ENCODE peak calls at places on chromosomes 13 and 19, in eight cellular contexts. A is foreskin fibroblast, L is cardiac muscle cell, W is WERI-Rb-1, K is lower leg skin, F is tibial artery, U is stomach, Y is endothelial cell. Z is an unnamed sample.

GRCh38 chr19:58024661-58025060 is 9.2 kb upstream of the ZSCAN1 start:
- DNase-seq in K (no peak), U (no peak), A (no peak), W (no peak), F (no peak), Y (no peak), L (no peak), Z (no peak)

GRCh38 chr19:49468746-49469447 is 5.1 kb upstream of the FLT3LG start:
- DNase-seq in K (peak; percentile 95), Y (no peak), U (peak; percentile 56), F (peak; percentile 84), A (peak; percentile 78), W (no peak), L (peak; percentile 70), Z (peak; percentile 89)

GRCh38 chr13:44713793-44714469 is 137.8 kb upstream of the TSC22D1 start:
- DNase-seq in Y (no peak), U (no peak), K (no peak), W (no peak), L (peak; percentile 95), A (peak; percentile 96), F (no peak), Z (no peak)

GRCh38 chr13:49184621-49185020 is 35.5 kb upstream of the MLNR start:
- DNase-seq in U (no peak), L (no peak), W (no peak), F (no peak), Y (no peak), K (no peak), A (no peak), Z (no peak)

GRCh38 chr19:6023936-6024335 is 46.0 kb upstream of the RANBP3 start:
- DNase-seq in Y (no peak), K (no peak), U (no peak), F (no peak), L (no peak), A (no peak), W (no peak), Z (no peak)

GRCh38 chr13:36358352-36358751 is 12.2 kb upstream of the SPART start:
- DNase-seq in F (no peak), A (no peak), W (no peak), L (no peak), U (no peak), K (no peak), Y (no peak), Z (no peak)

GRCh38 chr19:29678484-29679106 is 13.3 kb downstream of the PLEKHF1 start:
- DNase-seq in F (peak; percentile 91), A (peak; percentile 71), W (no peak), U (no peak), L (no peak), Y (no peak), K (no peak), Z (no peak)

GRCh38 chr19:45498411-45499195 is at the start of gene PPM1N:
- DNase-seq in F (no peak), Y (peak; percentile 23), W (peak; percentile 86), K (peak; percentile 87), U (no peak), L (peak; percentile 34), A (peak; percentile 73), Z (peak; percentile 76)

GRCh38 chr13:106911602-106912001 is 343.7 kb upstream of the ARGLU1 start:
- DNase-seq in L (no peak), U (no peak), K (no peak), A (no peak), W (no peak), F (no peak), Y (no peak), Z (no peak)

GRCh38 chr13:109998808-109999528 is 212.6 kb upstream of the IRS2 start:
- DNase-seq in F (no peak), L (peak; percentile 82), Y (no peak), W (no peak), U (no peak), A (peak; percentile 94), K (no peak), Z (no peak)

GRCh38 chr19:51365211-51366049 is 758 bp downstream of the ETFB start:
- DNase-seq in Y (no peak), L (peak; percentile 64), A (peak; percentile 73), U (peak; percentile 29), F (no peak), W (no peak), K (no peak), Z (peak; percentile 40)

GRCh38 chr19:488505-489417 is 7.5 kb upstream of the MADCAM1 start:
- DNase-seq in F (peak; percentile 97), K (peak; percentile 98), Y (peak; percentile 95), L (peak; percentile 98), A (peak; percentile 99), W (peak; percentile 97), U (peak; percentile 96), Z (peak; percentile 92)

DNA sequence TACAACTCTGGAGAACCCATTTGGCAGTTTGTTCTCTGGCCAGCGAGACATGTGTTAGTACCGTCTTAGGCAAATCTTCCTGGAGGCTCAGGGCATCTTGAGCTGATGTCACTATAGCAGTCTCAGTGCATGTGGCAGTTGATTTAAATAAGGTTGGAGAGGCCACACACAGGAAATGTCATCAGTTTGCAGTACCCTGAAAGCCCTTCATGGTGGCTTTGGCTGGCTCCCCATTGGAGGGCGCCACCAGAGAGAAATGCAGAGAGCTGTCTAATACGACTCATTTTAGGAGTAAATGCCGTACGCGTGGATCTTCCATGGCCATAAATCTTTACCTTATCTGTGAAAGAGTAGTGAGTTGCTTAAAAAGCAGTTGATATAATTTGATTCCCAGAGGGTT is 163.1 kb downstream of the STK24 start:
- DNase-seq in F (no peak), K (peak; percentile 29), A (no peak), U (no peak), L (no peak), W (no peak), Y (no peak), Z (peak; percentile 10)
- TF ChIP-seq CTCF in F (no peak), K (no peak), A (no peak), U (no peak), L (no peak), W (peak; percentile 11), Y (no peak), Z (no peak)

DNA sequence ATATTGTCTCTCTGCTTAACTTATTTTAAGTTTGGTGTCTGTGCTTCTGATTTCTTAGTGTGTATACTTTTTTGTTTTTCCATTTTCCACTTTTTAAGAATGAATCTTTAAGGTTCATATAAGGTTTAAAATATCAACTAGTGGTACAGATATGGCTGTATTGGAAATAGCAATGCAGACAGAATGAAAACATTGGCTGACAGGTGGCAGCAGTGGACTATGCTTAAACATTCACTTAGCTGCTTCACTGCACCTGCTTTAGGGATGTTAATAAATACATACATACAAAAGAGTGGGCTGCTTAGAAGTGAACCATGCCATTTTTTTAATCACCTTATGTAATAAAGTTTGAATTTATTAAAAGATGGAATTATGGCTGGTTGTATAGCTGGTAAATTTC is 27.3 kb downstream of the TM9SF2 start:
- DNase-seq in W (peak; percentile 50), F (no peak), Y (no peak), L (peak; percentile 16), U (no peak), A (peak; percentile 6), K (no peak), Z (peak; percentile 41)
- TF ChIP-seq CTCF in W (peak; percentile 57), F (no peak), Y (no peak), L (peak; percentile 4), U (no peak), A (peak; percentile 2), K (no peak), Z (no peak)

DNA sequence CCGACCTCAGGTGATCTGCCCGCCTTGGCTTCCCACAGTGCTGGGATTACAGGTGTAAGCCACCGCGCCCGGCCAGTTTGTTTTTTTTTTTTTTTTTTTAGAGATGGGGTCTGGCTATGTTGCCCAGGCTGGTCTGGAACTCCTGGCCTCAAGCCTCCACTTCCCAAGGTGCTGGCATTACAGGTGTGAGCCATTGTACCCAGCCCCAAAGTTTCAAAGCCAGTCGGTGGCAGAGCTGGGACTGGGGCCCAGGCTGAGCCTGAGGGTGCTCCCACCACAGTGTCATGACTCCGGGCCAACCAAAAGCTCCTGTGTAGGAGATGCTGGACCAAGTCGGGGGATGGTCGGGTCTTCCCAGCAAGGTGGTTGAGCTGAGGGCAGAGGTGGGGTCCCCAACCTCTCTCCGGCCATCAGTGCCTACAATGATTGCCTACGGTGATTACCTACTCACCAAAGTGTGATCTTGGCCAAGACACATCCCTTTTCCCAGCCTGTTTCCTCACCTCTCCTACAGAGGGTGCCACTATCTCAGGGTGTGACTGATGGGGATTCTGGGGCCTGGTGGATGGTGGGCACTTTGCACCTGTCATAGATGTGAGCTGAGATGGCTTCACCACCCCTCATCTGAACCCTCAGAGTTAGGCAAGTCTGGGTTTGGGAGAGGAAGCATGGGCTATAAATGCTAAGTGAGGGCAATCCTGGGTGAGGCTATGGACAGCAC is 5.9 kb upstream of the SAMD1 start:
- DNase-seq in W (no peak), F (no peak), L (no peak), U (no peak), Y (no peak), A (no peak), K (no peak), Z (no peak)
- TF ChIP-seq CTCF in W (peak; percentile 30), F (no peak), L (peak; percentile 5), U (no peak), Y (no peak), A (no peak), K (no peak), Z (no peak)

DNA sequence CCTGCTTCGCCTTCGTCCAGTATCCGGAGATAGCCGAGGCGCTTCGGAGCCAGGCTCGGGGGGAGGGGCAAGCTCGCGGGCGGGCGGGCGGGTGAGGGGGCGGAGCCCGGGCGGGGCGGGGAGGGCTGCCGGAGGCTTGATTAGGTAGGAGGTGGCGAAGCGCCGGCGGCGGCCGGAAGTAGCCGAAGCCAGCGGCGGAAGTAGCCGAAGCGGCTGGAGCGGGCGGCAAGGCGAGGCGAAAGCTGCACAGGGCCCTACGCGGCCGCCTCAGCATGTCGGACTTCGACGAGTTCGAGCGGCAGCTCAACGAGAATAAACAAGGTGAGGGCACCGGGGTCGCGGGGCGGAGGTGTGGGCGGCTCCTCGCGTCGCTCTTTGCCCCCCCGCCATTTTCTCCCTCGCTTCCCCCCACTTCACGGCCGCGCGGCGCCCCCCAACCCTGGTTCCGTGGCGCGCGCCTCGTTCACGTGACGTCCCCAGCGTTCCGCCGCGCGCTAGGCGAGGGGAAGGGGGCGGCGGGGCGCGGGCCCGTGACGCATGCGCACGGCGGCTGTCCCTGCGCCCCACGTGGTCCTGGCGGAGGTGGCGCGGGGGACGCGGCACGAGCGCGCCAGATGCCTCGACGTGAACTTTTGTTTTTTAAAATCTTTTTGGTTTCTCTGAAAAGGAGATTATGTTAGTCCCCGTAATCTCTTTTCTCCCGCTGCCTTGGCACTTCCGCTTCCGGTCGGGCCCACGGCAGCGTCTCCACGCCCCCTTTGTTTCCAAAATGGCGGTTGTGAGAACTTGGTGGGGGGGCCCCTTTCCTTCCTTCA is at the start of gene U2AF2:
- DNase-seq in K (peak; percentile 99), L (peak; percentile 95), A (peak; percentile 96), Y (peak; percentile 98), U (peak; percentile 97), W (peak; percentile 94), F (peak; percentile 97), Z (peak; percentile 96)
- TF ChIP-seq CTCF in K (no peak), L (no peak), A (no peak), Y (no peak), U (no peak), W (no peak), F (no peak), Z (no peak)

Z was measured in activated CD8-positive, alpha-beta T cell treated with anti-CD3 and anti-CD28 coated beads for 36 hours.